ENCODE peak calls at places on chromosome 6, in eight cellular contexts. S is astrocyte of the cerebellum, V is left ventricle myocardium inferior, M is Calu3, Z is foreskin keratinocyte, F is esophagus squamous epithelium, Y is GM23338, T is OCI-LY7. H is an unnamed sample.

GRCh38 chr6:149746147-149746946 is at the start of gene NUP43:
- DNase-seq in S (peak), V (peak), M (peak), Z (peak), F (peak), Y (peak), T (peak), H (peak)

GRCh38 chr6:36245572-36246031 is 24.3 kb upstream of the PNPLA1 start:
- DNase-seq in S (no peak), V (no peak), M (no peak), Z (no peak), F (no peak), Y (peak), T (peak), H (peak)

GRCh38 chr6:84224251-84224650 is 3.2 kb downstream of the CEP162 start:
- DNase-seq in S (peak), V (no peak), M (no peak), Z (no peak), F (no peak), Y (no peak), T (no peak), H (no peak)

GRCh38 chr6:19668710-19669109 is 168.5 kb upstream of the ID4 start:
- DNase-seq in S (no peak), V (no peak), M (no peak), Z (no peak), F (no peak), Y (no peak), T (no peak), H (no peak)

GRCh38 chr6:27839303-27840081 is 72.7 kb downstream of the OR2B2 start:
- DNase-seq in S (no peak), V (no peak), M (peak), Z (peak), F (no peak), Y (no peak), T (peak), H (peak)

GRCh38 chr6:83411731-83412130 is 19.1 kb downstream of the ME1 start:
- DNase-seq in S (no peak), V (no peak), M (no peak), Z (no peak), F (no peak), Y (no peak), T (no peak), H (no peak)

GRCh38 chr6:87574237-87574636 is 15.6 kb downstream of the RARS2 start:
- DNase-seq in S (no peak), V (no peak), M (no peak), Z (peak), F (no peak), Y (no peak), T (no peak), H (no peak)

GRCh38 chr6:53033764-53034163 is 31.4 kb upstream of the FBXO9 start:
- DNase-seq in S (no peak), V (no peak), M (no peak), Z (no peak), F (no peak), Y (no peak), T (no peak), H (no peak)

GRCh38 chr6:166624275-166624674 is 2.8 kb downstream of the RPS6KA2 start:
- DNase-seq in S (peak), V (no peak), M (no peak), Z (peak), F (no peak), Y (no peak), T (peak), H (no peak)

GRCh38 chr6:111605100-111605748 is 454 bp downstream of the TRAF3IP2 start:
- DNase-seq in S (no peak), V (peak), M (peak), Z (no peak), F (no peak), Y (peak), T (peak), H (peak)

GRCh38 chr6:10511477-10511876 is 9.7 kb upstream of the GCNT2 start:
- DNase-seq in S (no peak), V (no peak), M (no peak), Z (peak), F (no peak), Y (no peak), T (no peak), H (no peak)

GRCh38 chr6:12484519-12484918 is 194.4 kb downstream of the EDN1 start:
- DNase-seq in S (no peak), V (no peak), M (no peak), Z (no peak), F (no peak), Y (no peak), T (no peak), H (no peak)

GRCh38 chr6:12483712-12484111 is 193.6 kb downstream of the EDN1 start:
- DNase-seq in S (peak), V (no peak), M (peak), Z (peak), F (no peak), Y (no peak), T (peak), H (peak)

GRCh38 chr6:12480379-12480778 is 190.2 kb downstream of the EDN1 start:
- DNase-seq in S (no peak), V (no peak), M (no peak), Z (no peak), F (no peak), Y (no peak), T (no peak), H (no peak)

GRCh38 chr6:12481292-12481691 is 191.1 kb downstream of the EDN1 start:
- DNase-seq in S (no peak), V (no peak), M (no peak), Z (no peak), F (no peak), Y (no peak), T (no peak), H (no peak)

GRCh38 chr6:12482386-12482785 is 192.2 kb downstream of the EDN1 start:
- DNase-seq in S (no peak), V (no peak), M (no peak), Z (peak), F (no peak), Y (peak), T (no peak), H (no peak)
- TF ChIP-seq CTCF in S (peak), V (no peak), M (no peak), Z (peak), F (no peak), Y (peak), T (peak), H (no peak)

GRCh38 chr6:42138190-42138589 is 4.2 kb downstream of the C6orf132 start:
- DNase-seq in S (no peak), V (no peak), M (no peak), Z (no peak), F (no peak), Y (no peak), T (no peak), H (no peak)

GRCh38 chr6:42137192-42137753 is 5.1 kb downstream of the C6orf132 start:
- DNase-seq in S (no peak), V (no peak), M (peak), Z (no peak), F (no peak), Y (peak), T (no peak), H (no peak)

GRCh38 chr6:42135161-42135560 is 7.3 kb downstream of the C6orf132 start:
- DNase-seq in S (no peak), V (no peak), M (no peak), Z (no peak), F (no peak), Y (peak), T (no peak), H (no peak)

GRCh38 chr6:42135722-42136121 is 6.7 kb downstream of the C6orf132 start:
- DNase-seq in S (no peak), V (no peak), M (no peak), Z (no peak), F (no peak), Y (peak), T (no peak), H (no peak)

DNA sequence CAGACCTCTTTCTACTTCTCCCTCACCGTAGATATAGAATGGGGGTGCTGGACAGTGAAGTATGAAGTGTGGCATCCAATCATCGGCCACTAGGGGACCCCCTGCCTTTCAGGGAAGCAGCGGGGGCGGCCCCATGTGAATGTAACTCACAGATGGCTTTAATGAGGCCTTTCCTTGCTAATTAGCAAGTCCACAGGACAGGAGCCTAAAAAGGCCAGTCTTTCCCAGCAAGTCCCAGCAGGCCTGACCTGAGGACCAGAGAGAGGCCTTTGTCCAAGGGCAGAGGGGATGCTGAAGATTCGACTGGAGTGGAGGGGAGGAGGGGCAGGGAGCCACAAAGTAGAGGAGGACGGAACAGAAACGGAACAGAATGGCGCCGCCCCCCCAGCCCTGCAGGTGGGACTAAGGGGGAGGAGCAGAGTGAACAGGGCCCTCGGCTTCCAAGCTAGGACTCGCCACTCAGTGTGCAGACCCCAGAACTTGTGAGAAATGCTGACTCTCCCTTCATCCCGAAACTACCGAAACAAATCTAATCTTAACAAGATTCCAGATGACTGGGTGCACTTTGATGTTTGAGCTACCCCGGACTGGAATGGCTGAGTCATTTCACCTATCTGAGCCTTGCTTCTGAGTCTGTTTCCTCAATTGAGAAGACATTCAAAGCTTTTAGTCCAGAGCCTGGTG is 5.8 kb downstream of the C6orf132 start:
- DNase-seq in S (peak), V (no peak), M (peak), Z (peak), F (no peak), Y (peak), T (peak), H (peak)
- TF ChIP-seq CTCF in S (peak), V (no peak), M (peak), Z (peak), F (no peak), Y (peak), T (peak), H (no peak)

GRCh38 chr6:138161434-138162103 is at the start of gene ARFGEF3:
- DNase-seq in S (no peak), V (peak), M (peak), Z (no peak), F (no peak), Y (peak), T (no peak), H (peak)
- TF ChIP-seq CTCF in S (no peak), V (no peak), M (no peak), Z (no peak), F (no peak), Y (no peak), T (no peak), H (no peak)

DNA sequence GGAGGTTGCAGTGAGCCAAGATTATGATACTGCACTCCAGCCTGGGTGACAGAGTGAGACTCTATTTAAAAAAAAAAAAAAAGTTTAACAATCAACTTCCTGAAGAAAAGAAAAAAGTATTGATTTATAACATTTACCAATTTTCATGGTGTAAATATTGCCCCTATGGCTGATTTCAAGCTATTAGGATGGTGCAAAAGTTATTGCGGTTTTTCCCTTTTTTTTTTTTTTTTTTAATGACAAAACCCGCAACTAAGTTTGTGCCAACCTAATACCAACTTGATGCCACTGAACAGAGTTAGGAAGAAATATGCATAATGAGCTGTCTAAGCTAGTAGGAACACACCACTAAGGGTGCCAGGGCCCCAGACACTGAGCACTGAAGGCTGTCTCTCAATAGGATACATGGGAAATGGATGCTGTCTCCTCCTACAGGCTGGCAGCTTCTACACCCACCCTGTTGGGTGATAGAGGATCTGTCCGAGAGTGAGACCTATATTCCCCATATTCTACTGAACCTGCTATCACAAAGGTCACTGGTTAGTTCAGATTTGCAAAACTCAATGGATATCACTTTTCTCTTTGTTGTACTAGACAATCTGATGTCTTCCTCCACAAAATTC is 6.5 kb upstream of the PERP start:
- DNase-seq in S (no peak), V (no peak), M (no peak), Z (no peak), F (no peak), Y (no peak), T (no peak), H (no peak)
- TF ChIP-seq CTCF in S (no peak), V (no peak), M (no peak), Z (no peak), F (no peak), Y (peak), T (no peak), H (no peak)

DNA sequence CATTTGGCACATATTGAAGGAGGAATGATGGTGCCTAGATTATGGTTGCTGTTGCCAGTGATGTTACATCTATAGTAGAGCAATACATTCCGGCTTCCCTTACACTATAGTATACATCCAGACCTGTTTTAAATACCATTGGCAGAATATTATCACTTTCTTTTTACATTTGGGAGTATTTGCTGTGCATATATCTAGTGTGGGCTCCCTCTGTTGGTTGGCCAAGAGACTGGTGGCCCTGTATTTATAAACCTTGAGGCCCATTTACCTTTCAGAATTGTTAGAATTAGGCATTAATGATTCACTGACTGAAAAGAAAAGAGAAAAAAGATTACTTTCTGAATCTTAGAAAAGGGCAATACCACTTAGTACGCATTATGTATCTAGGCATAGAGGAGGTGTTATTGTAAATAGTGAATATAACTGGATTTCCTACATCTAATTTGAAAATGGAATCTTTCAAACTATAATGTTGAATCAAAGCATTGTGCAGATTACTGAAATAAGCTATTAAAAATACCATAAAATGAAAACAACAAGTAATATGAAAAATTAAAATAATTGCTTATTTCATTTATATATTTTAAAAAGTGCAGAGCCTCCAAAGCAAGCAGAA is 628.8 kb upstream of the MAN1A1 start:
- DNase-seq in S (peak), V (no peak), M (peak), Z (peak), F (no peak), Y (peak), T (peak), H (peak)
- TF ChIP-seq CTCF in S (peak), V (peak), M (peak), Z (peak), F (no peak), Y (peak), T (peak), H (no peak)